ENCODE peak calls at places on chromosomes 11 and 22, in four cellular contexts. F, B, A and K are unnamed samples.

GRCh38 chr11:122394326-122394725 is 261.2 kb upstream of the UBASH3B start:
- DNase-seq in A (no peak), B (no peak), F (no peak), K (no peak)

GRCh38 chr11:79150966-79151365 is 289.9 kb downstream of the TENM4 start:
- DNase-seq in A (peak; percentile 56), F (no peak), B (no peak), K (no peak)

GRCh38 chr22:42473484-42474193 is 41.4 kb upstream of the NFAM1 start:
- DNase-seq in F (no peak), B (no peak), A (peak; percentile 50), K (no peak)

GRCh38 chr22:19937616-19938473 is 3.7 kb upstream of the COMT start:
- DNase-seq in F (no peak), B (no peak), A (no peak), K (no peak)

GRCh38 chr11:57776577-57776976 is 15.0 kb downstream of the CTNND1 start:
- DNase-seq in A (no peak), B (no peak), F (no peak), K (no peak)

GRCh38 chr11:48093795-48094642 is 113.7 kb downstream of the PTPRJ start:
- DNase-seq in F (no peak), B (no peak), A (peak; percentile 6), K (no peak)

GRCh38 chr11:67492801-67493547 is 10.1 kb downstream of the AIP start:
- DNase-seq in A (no peak), F (no peak), B (no peak), K (no peak)

GRCh38 chr22:48140261-48140660 is 1377.8 kb downstream of the TBC1D22A start:
- DNase-seq in A (no peak), F (no peak), B (no peak), K (no peak)

GRCh38 chr22:33600595-33600994 is 319.7 kb downstream of the LARGE1 start:
- DNase-seq in B (no peak), F (no peak), A (no peak), K (no peak)
- H3K27ac ChIP-seq in B (no peak overlapping the region), F (no peak overlapping the region), A (no peak overlapping the region), K (no peak overlapping the region)

GRCh38 chr11:44928807-44929206 is 21.9 kb downstream of the TP53I11 start:
- DNase-seq in B (no peak), F (no peak), A (no peak), K (no peak)

GRCh38 chr11:44931466-44931865 is 19.2 kb downstream of the TP53I11 start:
- DNase-seq in A (no peak), B (no peak), F (no peak), K (no peak)

GRCh38 chr11:44934110-44934509 is 16.6 kb downstream of the TP53I11 start:
- DNase-seq in F (no peak), B (no peak), A (no peak), K (no peak)

GRCh38 chr11:44928144-44928543 is 22.5 kb downstream of the TP53I11 start:
- DNase-seq in B (no peak), F (no peak), A (no peak), K (no peak)

DNA sequence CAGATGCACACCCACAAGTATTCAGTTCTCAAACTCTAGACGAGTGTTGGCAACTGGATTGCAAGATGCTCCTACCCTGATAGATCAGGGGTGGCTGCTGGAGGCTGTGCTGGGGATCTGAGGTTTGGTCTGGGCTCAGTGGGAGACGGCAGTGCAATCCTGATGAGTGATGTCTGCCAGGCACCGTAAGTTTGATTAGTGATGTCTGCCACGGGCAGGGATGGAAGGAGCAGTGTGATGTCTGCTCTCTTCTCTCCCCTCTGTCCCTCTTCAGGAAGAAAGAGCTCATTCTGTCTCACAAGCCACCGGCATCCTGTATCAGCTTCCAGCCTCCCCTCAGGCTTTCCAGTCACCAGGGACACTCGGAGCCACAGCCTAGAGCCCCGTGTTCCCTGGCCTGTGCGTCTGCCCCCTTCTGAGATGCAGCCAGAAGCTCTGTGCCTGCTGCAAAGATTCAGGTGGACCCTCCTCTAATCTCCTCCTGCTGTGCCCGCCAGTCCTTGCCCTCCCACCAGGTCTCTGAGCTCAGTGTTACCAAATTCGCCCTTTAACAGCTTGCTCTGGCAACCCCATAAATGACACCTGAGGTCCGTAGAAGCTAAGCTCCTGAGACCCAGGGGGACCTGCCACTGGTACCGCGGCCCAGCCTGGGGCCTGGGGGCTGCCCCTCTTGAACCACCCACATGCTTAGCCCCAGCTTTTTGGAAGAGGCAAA is 19.9 kb downstream of the TP53I11 start:
- DNase-seq in A (no peak), F (no peak), B (no peak), K (no peak)
- H3K27ac ChIP-seq in A (no peak overlapping the region), F (no peak overlapping the region), B (no peak overlapping the region), K (no peak overlapping the region)

DNA sequence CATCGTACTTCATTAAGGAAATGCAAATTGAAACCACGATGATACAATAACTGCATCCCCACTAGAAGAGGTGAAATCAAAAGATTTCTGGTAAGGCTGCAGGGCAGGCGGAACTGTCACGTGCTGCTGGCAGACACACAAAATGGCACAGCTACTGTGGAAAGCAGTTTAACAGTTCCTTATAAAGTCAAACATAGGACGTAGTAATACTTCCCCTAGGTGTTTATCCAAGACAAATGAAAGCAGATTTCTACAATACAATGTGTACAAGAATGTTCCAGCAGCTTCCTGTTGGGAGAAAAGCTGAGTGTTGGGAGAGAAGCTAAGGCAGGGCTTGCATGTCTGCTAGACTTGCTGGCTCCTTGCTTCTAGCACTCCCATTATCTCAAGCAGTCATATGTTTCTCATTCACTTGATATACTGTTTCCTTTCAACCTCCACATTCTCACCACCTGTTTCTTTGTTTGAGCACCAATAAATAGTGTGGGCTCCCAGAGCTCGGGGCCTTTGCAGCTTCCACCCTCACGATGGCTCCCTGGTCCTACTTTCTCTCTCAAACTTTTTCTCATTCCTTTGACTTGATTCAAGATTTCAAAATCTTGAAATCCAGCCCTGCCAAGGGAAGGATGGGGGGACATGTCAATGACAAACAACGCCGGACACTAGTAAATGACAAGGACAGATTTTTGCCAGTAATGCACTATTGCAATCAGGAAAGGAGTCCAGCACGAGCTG is 21.3 kb upstream of the IL17RA start:
- DNase-seq in F (no peak), B (no peak), A (no peak), K (no peak)
- H3K27ac ChIP-seq in F (no peak overlapping the region), B (peak overlapping the region; percentile 56), A (no peak overlapping the region), K (peak overlapping the region; percentile 46)

GRCh38 chr22:31085928-31086327 is 4.8 kb downstream of the SMTN start:
- DNase-seq in A (no peak), F (no peak), B (no peak), K (no peak)
- H3K27ac ChIP-seq in A (peak overlapping the region; percentile 63), F (peak overlapping the region; percentile 93), B (peak overlapping the region; percentile 94), K (peak overlapping the region; percentile 94)

GRCh38 chr11:2156416-2157182 is 4.4 kb downstream of the INS start:
- DNase-seq in F (peak; percentile 79), B (peak; percentile 89), A (no peak), K (no peak)
- H3K27ac ChIP-seq in F (no peak overlapping the region), B (no peak overlapping the region), A (no peak overlapping the region), K (no peak overlapping the region)

DNA sequence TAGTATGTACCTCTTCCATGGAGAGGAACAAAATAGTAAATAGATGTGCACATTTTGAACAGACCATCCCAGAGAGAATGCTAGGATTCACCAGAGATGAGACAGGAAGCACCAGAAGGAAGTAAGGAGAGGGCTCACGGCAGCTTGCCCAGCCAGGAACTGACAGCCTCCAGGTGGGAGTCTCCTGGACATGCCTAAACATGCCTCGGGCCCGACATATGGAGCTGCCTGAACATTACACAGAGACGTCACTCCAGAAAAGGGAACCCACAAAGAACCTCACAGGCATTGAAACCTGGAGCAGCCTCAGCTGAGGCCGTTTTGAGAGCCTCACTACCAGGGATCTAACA is 67.4 kb downstream of the BRD1 start:
- DNase-seq in F (no peak), A (peak; percentile 91), B (peak; percentile 37), K (no peak)
- H3K27ac ChIP-seq in F (no peak overlapping the region), A (peak overlapping the region; percentile 69), B (no peak overlapping the region), K (no peak overlapping the region)

DNA sequence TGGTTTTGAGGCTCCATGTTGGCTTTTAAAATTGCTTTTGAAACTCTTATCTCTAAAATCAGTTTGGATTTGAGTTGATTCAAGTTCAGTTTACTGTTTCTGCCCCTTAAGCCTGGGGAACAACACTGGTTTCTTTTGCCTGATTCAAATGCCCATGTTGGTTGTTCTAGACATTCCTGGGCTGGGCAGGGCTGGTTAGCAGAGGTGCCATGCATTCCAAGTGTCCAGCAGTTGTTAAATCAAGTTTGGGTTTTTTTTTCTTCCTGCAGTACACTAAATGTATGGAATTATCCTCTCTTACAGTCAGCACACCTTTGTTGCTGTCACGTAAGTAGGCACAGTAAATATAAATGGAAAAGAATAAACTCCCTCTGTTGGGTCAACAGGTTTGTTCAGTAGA is 67.2 kb upstream of the MTMR2 start:
- DNase-seq in B (no peak), A (peak; percentile 37), F (no peak), K (no peak)
- H3K27ac ChIP-seq in B (peak overlapping the region; percentile 37), A (no peak overlapping the region), F (no peak overlapping the region), K (no peak overlapping the region)

GRCh38 chr22:40593460-40594273 is 42.9 kb downstream of the MRTFA start:
- DNase-seq in F (no peak), A (no peak), B (no peak), K (no peak)
- H3K27ac ChIP-seq in F (no peak overlapping the region), A (no peak overlapping the region), B (no peak overlapping the region), K (no peak overlapping the region)

GRCh38 chr11:83726316-83726715 is 440.1 kb upstream of the CCDC90B start:
- DNase-seq in B (no peak), F (no peak), A (no peak), K (no peak)

GRCh38 chr11:83725161-83725560 is 439.0 kb upstream of the CCDC90B start:
- DNase-seq in F (no peak), B (no peak), A (no peak), K (no peak)

GRCh38 chr11:83727251-83727650 is 441.1 kb upstream of the CCDC90B start:
- DNase-seq in A (no peak), B (no peak), F (no peak), K (no peak)

GRCh38 chr11:83724704-83725114 is 438.5 kb upstream of the CCDC90B start:
- DNase-seq in B (peak; percentile 54), F (no peak), A (peak; percentile 34), K (no peak)

DNA sequence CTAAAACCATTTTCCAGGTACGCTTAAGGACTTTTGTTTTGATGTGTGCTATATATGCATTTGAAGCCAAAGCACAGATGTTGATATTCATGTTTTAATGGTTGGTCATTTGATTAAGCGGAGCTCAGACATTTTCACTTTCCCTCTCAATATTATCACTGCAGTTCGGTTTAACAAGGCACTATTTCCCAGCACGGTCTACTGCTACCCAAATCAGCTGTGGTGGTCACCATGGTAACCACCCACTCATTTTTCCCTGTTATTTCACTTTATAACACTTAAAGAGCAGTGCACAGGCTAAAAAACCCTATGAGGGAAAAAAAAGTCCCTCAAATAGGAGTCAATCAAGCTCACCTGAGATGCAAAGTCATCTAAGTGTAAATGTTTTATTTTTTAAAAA is 439.6 kb upstream of the CCDC90B start:
- DNase-seq in B (no peak), A (no peak), F (no peak), K (no peak)
- H3K27ac ChIP-seq in B (peak overlapping the region; percentile 67), A (no peak overlapping the region), F (no peak overlapping the region), K (no peak overlapping the region)

DNA sequence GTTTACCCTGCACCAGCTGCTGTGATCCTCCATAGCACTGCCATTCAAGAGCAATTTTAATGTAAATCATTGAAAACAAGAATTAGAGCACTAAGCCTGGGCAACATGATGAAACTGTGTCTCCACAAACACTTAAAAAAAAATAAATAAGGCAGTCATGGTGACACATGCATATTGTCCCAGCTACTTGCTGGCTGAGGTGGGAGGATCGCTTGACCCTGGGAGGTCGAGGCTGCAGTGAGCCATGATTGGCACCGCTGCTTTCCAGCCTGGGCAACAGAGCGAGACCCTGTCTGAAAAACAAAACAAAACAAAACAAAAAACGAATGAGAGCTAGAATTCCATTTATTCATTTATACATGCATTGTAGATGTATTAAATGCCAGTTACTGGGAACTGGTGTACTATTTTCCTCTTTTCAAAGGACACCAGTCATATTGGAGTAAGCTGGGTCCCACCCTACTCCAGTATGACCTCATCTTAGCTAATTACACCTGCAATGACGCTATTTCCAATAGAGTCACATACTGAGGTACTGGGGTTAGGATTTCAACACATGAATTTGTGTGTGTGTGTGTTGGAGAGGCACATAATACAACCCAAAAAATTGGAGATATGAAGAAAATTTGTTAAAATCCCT is 101.9 kb downstream of the MICAL2 start:
- DNase-seq in A (no peak), F (no peak), B (no peak), K (no peak)
- H3K27ac ChIP-seq in A (no peak overlapping the region), F (no peak overlapping the region), B (no peak overlapping the region), K (no peak overlapping the region)